ENCODE peak calls at places on chromosomes 6 and 20, in six cellular contexts. Q is WTC11, G is endothelial cell of umbilical vein, U is A549, O is NB4, R is HCT116. B is an unnamed sample.
A peak's percentile ranks its signal among the peaks of the same experiment; 100 is the strongest.

GRCh38 chr6:41709375-41709774 is 26.0 kb downstream of the TFEB start:
- DNase-seq in Q (no peak), G (no peak), R (no peak), O (no peak), U (no peak), B (no peak)

GRCh38 chr6:108798672-108799355 is 49.4 kb upstream of the ARMC2 start:
- DNase-seq in Q (no peak), R (no peak), U (no peak), G (peak; percentile 49), O (peak; percentile 47), B (peak; percentile 73)

GRCh38 chr20:48609491-48609978 is 218.3 kb downstream of the PREX1 start:
- DNase-seq in O (no peak), R (no peak), Q (no peak), U (no peak), G (no peak), B (no peak)

GRCh38 chr6:158853072-158853871 is 34.1 kb upstream of the EZR start:
- DNase-seq in O (peak; percentile 90), Q (peak; percentile 91), R (peak; percentile 97), U (peak; percentile 83), G (peak; percentile 66), B (no peak)

GRCh38 chr6:21360353-21360752 is 233.2 kb upstream of the SOX4 start:
- DNase-seq in R (no peak), O (peak; percentile 38), U (no peak), G (no peak), Q (no peak), B (no peak)

GRCh38 chr20:64110411-64111068 is 3.2 kb upstream of the NPBWR2 start:
- DNase-seq in G (no peak), U (no peak), R (no peak), O (no peak), Q (peak; percentile 5), B (peak; percentile 33)

GRCh38 chr6:155881845-155882526 is 426.3 kb upstream of the NOX3 start:
- DNase-seq in U (no peak), G (peak; percentile 44), Q (no peak), R (no peak), O (no peak), B (no peak)

GRCh38 chr6:69987550-69987949 is 121.2 kb downstream of the COL19A1 start:
- DNase-seq in O (no peak), U (no peak), Q (no peak), R (no peak), G (no peak), B (no peak)

GRCh38 chr20:36461600-36462439 is 79.5 kb upstream of the MYL9 start:
- DNase-seq in O (peak; percentile 72), G (peak; percentile 37), U (no peak), R (no peak), Q (peak; percentile 52), B (peak; percentile 78)

GRCh38 chr6:134352786-134353480 is 35.0 kb upstream of the SGK1 start:
- DNase-seq in U (no peak), G (no peak), R (no peak), Q (no peak), O (peak; percentile 45), B (no peak)

GRCh38 chr6:106903299-106903698 is 71.2 kb downstream of the CD24 start:
- DNase-seq in R (no peak), G (no peak), U (no peak), Q (no peak), O (no peak), B (no peak)

GRCh38 chr20:23601715-23602114 is 4.0 kb downstream of the CST9 start:
- DNase-seq in O (no peak), G (no peak), U (no peak), Q (no peak), R (no peak), B (no peak)

GRCh38 chr20:19026901-19027644 is 185.4 kb upstream of the SLC24A3 start:
- DNase-seq in G (no peak), U (no peak), Q (peak; percentile 62), O (no peak), R (no peak), B (no peak)

GRCh38 chr20:9482180-9482579 is 32.2 kb upstream of the LAMP5 start:
- DNase-seq in U (no peak), O (no peak), Q (no peak), G (no peak), R (no peak), B (no peak)

GRCh38 chr6:43128926-43129325 is 42.1 kb upstream of the SRF start:
- DNase-seq in U (no peak), G (no peak), Q (no peak), R (no peak), O (no peak), B (no peak)

GRCh38 chr6:89707766-89708165 is 69.2 kb upstream of the LYRM2 start:
- DNase-seq in O (no peak), G (no peak), R (no peak), Q (no peak), U (no peak), B (no peak)

GRCh38 chr20:47708140-47708807 is 77.0 kb downstream of the SULF2 start:
- DNase-seq in O (no peak), U (no peak), Q (no peak), G (no peak), R (no peak), B (no peak)

GRCh38 chr6:168028181-168028580 is 30.7 kb downstream of the KIF25 start:
- DNase-seq in G (no peak), Q (no peak), R (no peak), O (no peak), U (no peak), B (no peak)

GRCh38 chr6:33944686-33945411 is 141.0 kb upstream of the MLN start:
- DNase-seq in Q (no peak), O (no peak), U (no peak), R (no peak), G (no peak), B (no peak)
- TF ChIP-seq MAX in Q (no peak), O (no peak), U (no peak), R (no peak), G (no peak), B (no peak)

GRCh38 chr6:23522751-23523527 is 603.1 kb upstream of the NRSN1 start:
- DNase-seq in O (no peak), R (no peak), Q (no peak), U (no peak), G (no peak), B (peak; percentile 45)
- TF ChIP-seq MAX in O (no peak), R (no peak), Q (no peak), U (no peak), G (no peak), B (no peak)

GRCh38 chr6:55040102-55040848 is 134.0 kb upstream of the HCRTR2 start:
- DNase-seq in G (no peak), O (no peak), Q (no peak), R (no peak), U (no peak), B (no peak)
- TF ChIP-seq MAX in G (no peak), O (no peak), Q (no peak), R (no peak), U (no peak), B (no peak)

GRCh38 chr6:128465368-128466343 is 54.7 kb downstream of the PTPRK start:
- DNase-seq in O (no peak), G (no peak), R (no peak), U (no peak), Q (no peak), B (no peak)

GRCh38 chr6:128461517-128461916 is 58.9 kb downstream of the PTPRK start:
- DNase-seq in Q (no peak), G (no peak), U (no peak), R (no peak), O (no peak), B (no peak)

GRCh38 chr6:128464790-128465189 is 55.6 kb downstream of the PTPRK start:
- DNase-seq in O (no peak), U (no peak), R (no peak), Q (no peak), G (peak; percentile 38), B (no peak)

GRCh38 chr6:128463942-128464341 is 56.5 kb downstream of the PTPRK start:
- DNase-seq in U (no peak), G (peak; percentile 35), R (no peak), Q (no peak), O (no peak), B (no peak)
- TF ChIP-seq MAX in U (no peak), G (no peak), R (no peak), Q (no peak), O (no peak), B (no peak)

GRCh38 chr6:119541132-119541905 is 191.8 kb upstream of the MAN1A1 start:
- DNase-seq in U (no peak), Q (no peak), G (no peak), O (no peak), R (peak; percentile 88), B (peak; percentile 4)
- TF ChIP-seq MAX in U (no peak), Q (no peak), G (no peak), O (no peak), R (peak; percentile 74), B (no peak)

GRCh38 chr6:27145731-27146455 is 101.6 kb upstream of the PRSS16 start:
- DNase-seq in R (peak; percentile 90), G (peak; percentile 79), Q (peak; percentile 26), O (peak; percentile 96), U (no peak), B (peak; percentile 39)
- TF ChIP-seq MAX in R (peak; percentile 94), G (peak; percentile 41), Q (no peak), O (peak; percentile 91), U (peak; percentile 80), B (peak; percentile 90)

GRCh38 chr6:33927112-33927511 is 123.3 kb upstream of the MLN start:
- DNase-seq in G (no peak), Q (no peak), O (no peak), R (no peak), U (no peak), B (no peak)

GRCh38 chr6:33926451-33926850 is 122.6 kb upstream of the MLN start:
- DNase-seq in R (peak; percentile 52), U (peak; percentile 15), Q (peak; percentile 47), O (peak; percentile 55), G (peak; percentile 9), B (peak; percentile 76)

GRCh38 chr6:33931799-33932198 is 128.0 kb upstream of the MLN start:
- DNase-seq in G (no peak), Q (no peak), O (no peak), R (no peak), U (no peak), B (no peak)

GRCh38 chr6:33927551-33927950 is 123.7 kb upstream of the MLN start:
- DNase-seq in R (no peak), O (peak; percentile 27), U (no peak), G (no peak), Q (no peak), B (no peak)

DNA sequence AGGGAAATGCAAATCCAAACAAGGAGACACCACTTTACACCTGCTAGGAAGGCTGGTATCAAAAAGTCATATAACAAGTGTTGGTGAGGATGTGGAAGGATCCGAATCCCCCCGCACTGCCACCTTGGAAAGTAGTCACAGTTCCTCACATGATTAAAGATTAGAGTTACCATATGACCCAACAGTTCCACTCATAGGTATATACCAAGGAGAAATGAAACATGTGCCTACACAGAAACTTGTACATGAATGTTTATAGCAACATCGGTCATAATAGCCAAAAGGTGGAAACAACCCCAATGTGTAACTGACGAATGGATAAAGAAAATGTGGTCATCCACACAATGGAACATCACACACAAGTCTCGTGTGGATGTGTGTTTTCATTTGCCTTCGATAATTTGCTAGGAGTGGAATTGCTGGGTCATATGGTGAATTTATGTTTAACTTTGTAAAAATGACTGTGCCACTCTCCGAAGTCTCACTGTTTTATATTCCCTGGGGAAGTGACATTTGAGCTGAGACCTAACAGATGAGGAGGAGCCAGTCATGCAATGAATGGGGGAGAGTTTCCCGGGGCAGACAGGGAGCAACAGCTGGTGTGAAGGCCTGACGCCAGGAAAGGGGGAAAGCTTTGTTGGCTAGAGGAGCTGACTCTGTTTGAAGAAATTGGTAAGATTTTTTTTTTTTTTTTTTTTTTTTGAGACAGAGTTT is 125.9 kb upstream of the MLN start:
- DNase-seq in U (no peak), R (no peak), O (peak; percentile 31), Q (no peak), G (no peak), B (no peak)
- TF ChIP-seq MAX in U (no peak), R (no peak), O (no peak), Q (no peak), G (no peak), B (no peak)

B was measured in SK-N-SH.